ENCODE peak calls at places on chromosome 6, in four cellular contexts. N is stomach, X is fibroblast of lung, Q is heart left ventricle. L is an unnamed sample.

GRCh38 chr6:158595223-158595622 is 35.3 kb downstream of the TMEM181 start:
- DNase-seq in Q (no peak), X (no peak), N (no peak), L (no peak)

GRCh38 chr6:54132587-54132986 is 21.3 kb downstream of the MLIP start:
- DNase-seq in X (no peak), N (no peak), Q (no peak), L (no peak)

GRCh38 chr6:105482227-105482839 is 79.5 kb upstream of the PREP start:
- DNase-seq in N (peak; percentile 36), Q (peak; percentile 65), X (peak; percentile 43), L (no peak)

GRCh38 chr6:168909288-168909687 is 344.4 kb downstream of the THBS2 start:
- DNase-seq in N (no peak), Q (no peak), X (no peak), L (no peak)

GRCh38 chr6:9116026-9116425 is 680.7 kb upstream of the SLC35B3 start:
- DNase-seq in Q (no peak), N (no peak), X (peak; percentile 75), L (peak; percentile 12)

GRCh38 chr6:154512214-154512613 is 1.7 kb upstream of the CNKSR3 start:
- DNase-seq in X (no peak), N (no peak), Q (no peak), L (no peak)

GRCh38 chr6:113565306-113565705 is 291.8 kb upstream of the MARCKS start:
- DNase-seq in N (no peak), X (no peak), Q (no peak), L (no peak)

GRCh38 chr6:28742668-28743270 is 181.0 kb downstream of the TRIM27 start:
- DNase-seq in N (no peak), Q (no peak), X (peak; percentile 58), L (no peak)

GRCh38 chr6:28107506-28107905 is 16.9 kb upstream of the ZSCAN16 start:
- DNase-seq in N (no peak), Q (no peak), X (no peak), L (no peak)

GRCh38 chr6:119453242-119453641 is 103.7 kb upstream of the MAN1A1 start:
- DNase-seq in Q (no peak), X (no peak), N (no peak), L (no peak)

GRCh38 chr6:2956930-2957329 is 14.4 kb downstream of the SERPINB6 start:
- DNase-seq in X (peak; percentile 41), Q (no peak), N (no peak), L (no peak)

GRCh38 chr6:140041571-140042332 is 667.3 kb upstream of the CITED2 start:
- DNase-seq in Q (no peak), X (no peak), N (no peak), L (no peak)

GRCh38 chr6:17850281-17850680 is 137.2 kb downstream of the KIF13A start:
- DNase-seq in Q (no peak), N (no peak), X (no peak), L (no peak)

GRCh38 chr6:53199156-53199555 is 50.5 kb upstream of the GCM1 start:
- DNase-seq in X (no peak), N (no peak), Q (no peak), L (no peak)

GRCh38 chr6:11294263-11294662 is 61.8 kb upstream of the NEDD9 start:
- DNase-seq in N (no peak), X (no peak), Q (no peak), L (no peak)

GRCh38 chr6:149923327-149923986 is 536 bp upstream of the RAET1G start:
- DNase-seq in N (no peak), X (no peak), Q (no peak), L (no peak)

GRCh38 chr6:134593442-134593841 is 275.5 kb upstream of the SGK1 start:
- DNase-seq in N (no peak), Q (no peak), X (no peak), L (no peak)

GRCh38 chr6:118485601-118486550 is 62.2 kb upstream of the PLN start:
- DNase-seq in Q (no peak), X (peak; percentile 30), N (no peak), L (no peak)

GRCh38 chr6:136117081-136117480 is 133.0 kb downstream of the MTFR2 start:
- DNase-seq in N (no peak), X (peak; percentile 6), Q (no peak), L (no peak)

GRCh38 chr6:100633096-100633766 is 168.5 kb upstream of the SIM1 start:
- DNase-seq in N (no peak), Q (no peak), X (peak; percentile 87), L (peak; percentile 28)

GRCh38 chr6:140566706-140567330 is 1192.4 kb upstream of the CITED2 start:
- DNase-seq in Q (no peak), X (peak; percentile 82), N (no peak), L (no peak)

GRCh38 chr6:111092006-111092405 is 4.7 kb downstream of the SLC16A10 start:
- DNase-seq in N (no peak), X (no peak), Q (no peak), L (no peak)

GRCh38 chr6:107488875-107489635 is 862 bp upstream of the SOBP start:
- DNase-seq in N (no peak), Q (peak; percentile 81), X (no peak), L (no peak)

GRCh38 chr6:160933256-160933655 is 58.3 kb upstream of the MAP3K4 start:
- DNase-seq in Q (no peak), N (no peak), X (no peak), L (no peak)
- TF ChIP-seq CTCF in Q (peak; percentile 11), N (no peak), X (no peak), L (peak; percentile 15)

GRCh38 chr6:125611573-125612399 is 137.6 kb upstream of the HEY2 start:
- DNase-seq in X (peak; percentile 41), N (no peak), Q (no peak), L (no peak)
- H3K4me3 ChIP-seq in X (no peak overlapping the region), N (no peak overlapping the region), Q (no peak overlapping the region), L (peak overlapping the region; percentile 6)

GRCh38 chr6:30917487-30917886 is 3.4 kb downstream of the VARS2 start:
- DNase-seq in X (no peak), Q (no peak), N (no peak), L (no peak)

GRCh38 chr6:30913721-30914075 is 340 bp upstream of the VARS2 start:
- DNase-seq in X (no peak), Q (no peak), N (no peak), L (no peak)

GRCh38 chr6:30914076-30914853 is at the start of gene VARS2:
- DNase-seq in X (peak; percentile 83), N (peak; percentile 94), Q (peak; percentile 96), L (no peak)

GRCh38 chr6:30914854-30915590 is 984 bp downstream of the VARS2 start:
- DNase-seq in X (no peak), Q (no peak), N (no peak), L (no peak)

GRCh38 chr6:30915591-30915946 is 1.5 kb downstream of the VARS2 start:
- DNase-seq in X (peak; percentile 53), N (no peak), Q (no peak), L (no peak)
- TF ChIP-seq CTCF in X (peak; percentile 71), N (peak; percentile 57), Q (peak; percentile 55), L (peak; percentile 58)

GRCh38 chr6:148559848-148560433 is 186.9 kb upstream of the UST start:
- DNase-seq in X (peak; percentile 54), Q (peak; percentile 89), N (peak; percentile 80), L (no peak)
- H3K4me3 ChIP-seq in X (peak overlapping the region; percentile 62), Q (peak overlapping the region; percentile 38), N (peak overlapping the region; percentile 47), L (peak overlapping the region; percentile 59)

DNA sequence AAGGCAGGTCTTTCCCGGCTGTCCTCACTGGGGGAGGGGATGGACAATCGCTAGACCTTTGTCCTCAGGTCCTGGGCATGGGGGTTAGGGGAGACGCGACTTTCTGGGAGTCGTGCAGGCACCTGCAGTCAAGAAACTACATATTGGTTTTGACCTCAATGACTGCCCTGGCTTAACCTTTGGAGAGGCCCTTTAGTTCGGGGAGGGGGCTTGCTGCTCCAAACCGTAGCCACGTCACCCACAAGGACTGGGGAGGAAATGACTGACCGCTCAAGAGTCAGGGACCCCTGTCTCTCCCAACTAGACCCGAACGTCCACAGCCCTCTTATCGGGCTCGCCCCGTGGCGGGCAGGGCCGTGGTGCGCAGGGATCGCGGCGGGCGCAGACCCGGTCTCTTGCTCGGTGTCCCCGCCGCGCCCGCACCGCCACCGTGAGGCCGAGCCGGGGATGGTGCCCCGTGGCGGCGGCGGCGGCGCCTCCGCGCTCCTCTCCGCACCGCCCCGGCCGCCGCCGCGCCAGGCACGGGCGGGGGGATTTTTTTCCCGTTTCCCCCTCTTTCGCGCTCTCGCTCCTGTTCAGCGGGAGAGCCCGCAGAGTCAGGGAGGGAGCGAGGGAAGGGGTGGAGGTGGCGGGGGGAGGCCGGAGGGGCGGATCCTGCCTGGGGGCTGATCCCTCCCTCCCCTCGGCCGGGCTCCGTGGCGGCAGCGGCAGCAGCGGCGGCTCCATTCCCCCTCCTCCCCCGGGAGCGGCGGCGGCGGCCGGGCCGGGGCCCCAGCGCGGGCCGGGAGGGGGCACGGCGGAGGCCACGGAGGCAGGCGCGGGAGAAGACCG is at the start of gene BRPF3:
- DNase-seq in Q (peak; percentile 92), X (peak; percentile 71), N (peak; percentile 81), L (no peak)
- TF ChIP-seq CTCF in Q (peak; percentile 43), X (peak; percentile 27), N (peak; percentile 82), L (peak; percentile 48)

GRCh38 chr6:50849781-50850180 is 31.1 kb downstream of the TFAP2B start:
- DNase-seq in X (no peak), N (no peak), Q (no peak), L (no peak)
- H3K4me3 ChIP-seq in X (no peak overlapping the region), N (no peak overlapping the region), Q (no peak overlapping the region), L (peak overlapping the region; percentile 1)

GRCh38 chr6:51541847-51542246 is 545.6 kb downstream of the PKHD1 start:
- DNase-seq in Q (no peak), N (no peak), X (no peak), L (no peak)
- TF ChIP-seq CTCF in Q (no peak), N (no peak), X (no peak), L (no peak)

GRCh38 chr6:21104288-21104687 is 489.3 kb upstream of the SOX4 start:
- DNase-seq in N (no peak), X (no peak), Q (no peak), L (no peak)

GRCh38 chr6:21111399-21111725 is 482.2 kb upstream of the SOX4 start:
- DNase-seq in X (no peak), N (peak; percentile 26), Q (no peak), L (no peak)

GRCh38 chr6:21109421-21110178 is 484.0 kb upstream of the SOX4 start:
- DNase-seq in Q (no peak), N (no peak), X (peak; percentile 94), L (peak; percentile 19)

GRCh38 chr6:21110684-21111398 is 482.7 kb upstream of the SOX4 start:
- DNase-seq in X (peak; percentile 15), Q (no peak), N (no peak), L (no peak)

GRCh38 chr6:21107796-21108195 is 485.8 kb upstream of the SOX4 start:
- DNase-seq in N (no peak), X (no peak), Q (no peak), L (no peak)
- H3K4me3 ChIP-seq in N (no peak overlapping the region), X (no peak overlapping the region), Q (no peak overlapping the region), L (no peak overlapping the region)

DNA sequence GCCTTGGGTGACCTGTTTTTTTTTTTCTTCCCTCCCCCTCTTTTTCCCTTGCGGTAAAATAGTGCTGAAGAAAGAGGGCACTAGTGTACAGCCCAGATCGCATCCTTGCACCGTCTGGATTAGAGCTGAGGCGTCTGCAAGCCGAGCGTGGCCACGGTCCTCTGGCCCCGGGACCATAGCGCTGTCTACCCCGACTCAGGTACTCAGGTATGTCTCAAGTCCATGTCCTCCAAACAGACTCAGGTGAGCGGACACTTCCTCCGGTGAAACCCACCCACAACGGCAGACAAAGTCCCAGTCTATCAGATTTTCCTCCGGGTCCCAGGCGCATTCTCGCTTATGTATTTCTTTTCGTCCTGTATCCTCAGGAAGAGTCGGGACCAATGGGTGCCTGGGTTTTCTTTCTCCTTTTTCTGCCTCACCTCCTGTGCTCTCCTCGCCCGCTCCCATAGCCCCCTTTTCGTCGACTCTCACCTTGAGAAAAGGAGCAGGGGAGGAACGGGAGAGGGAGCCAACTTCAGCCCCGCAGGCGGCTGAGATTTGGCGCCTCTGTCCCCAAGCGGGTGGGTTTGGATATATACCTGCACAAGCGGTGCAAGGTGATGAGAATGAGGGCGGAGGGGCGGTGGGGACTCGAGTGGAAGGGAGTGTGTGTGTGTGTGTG is 1.1 kb upstream of the GRM1 start:
- DNase-seq in Q (no peak), X (no peak), N (no peak), L (no peak)
- TF ChIP-seq CTCF in Q (no peak), X (no peak), N (no peak), L (no peak)